ENCODE peak calls at places on chromosome 19, in four cellular contexts. U is transverse colon, Q is SJSA1, D is retinal pigment epithelial cell. N is an unnamed sample.

GRCh38 chr19:18225702-18226468 is at the start of gene PDE4C:
- DNase-seq in U (no peak), Q (no peak), D (no peak), N (peak; percentile 26)

GRCh38 chr19:12156254-12157058 is at the start of gene ZNF625:
- DNase-seq in U (peak; percentile 83), Q (peak; percentile 90), D (peak; percentile 77), N (peak; percentile 84)

GRCh38 chr19:52786078-52786463 is 520 bp downstream of the ZNF600 start:
- DNase-seq in U (peak; percentile 24), Q (no peak), D (no peak), N (peak; percentile 15)

GRCh38 chr19:41691268-41691970 is 3.3 kb upstream of the CEACAM7 start:
- DNase-seq in U (peak; percentile 62), Q (no peak), D (no peak), N (no peak)

GRCh38 chr19:2970201-2970838 is 7.0 kb upstream of the TLE6 start:
- DNase-seq in U (no peak), Q (no peak), D (no peak), N (no peak)

GRCh38 chr19:49064029-49064629 is 489 bp downstream of the NTF4 start:
- DNase-seq in U (no peak), Q (no peak), D (no peak), N (no peak)

GRCh38 chr19:41480336-41480735 is 37.4 kb downstream of the ERICH4 start:
- DNase-seq in U (no peak), Q (no peak), D (no peak), N (no peak)

GRCh38 chr19:55600336-55601028 is 394 bp downstream of the ZNF524 start:
- DNase-seq in U (no peak), Q (no peak), D (no peak), N (no peak)

GRCh38 chr19:3476830-3477229 is 3.5 kb downstream of the SMIM24 start:
- DNase-seq in U (no peak), Q (no peak), D (no peak), N (no peak)

GRCh38 chr19:33819875-33820781 is 23.5 kb downstream of the KCTD15 start:
- DNase-seq in U (peak; percentile 82), Q (no peak), D (peak; percentile 62), N (peak; percentile 82)

GRCh38 chr19:55691561-55692481 is 16.8 kb downstream of the EPN1 start:
- DNase-seq in U (no peak), Q (no peak), D (no peak), N (peak; percentile 39)

GRCh38 chr19:29810504-29810871 is 1.3 kb upstream of the CCNE1 start:
- DNase-seq in U (peak; percentile 14), Q (no peak), D (no peak), N (no peak)

GRCh38 chr19:11091343-11092153 is 2.3 kb downstream of the LDLR start:
- DNase-seq in U (peak; percentile 79), Q (peak; percentile 90), D (peak; percentile 53), N (peak; percentile 59)

GRCh38 chr19:17482877-17483604 is 12.7 kb downstream of the SLC27A1 start:
- DNase-seq in U (no peak), Q (no peak), D (no peak), N (no peak)

GRCh38 chr19:17553256-17553655 is 2.2 kb upstream of the COLGALT1 start:
- DNase-seq in U (peak; percentile 46), Q (no peak), D (no peak), N (peak; percentile 65)

GRCh38 chr19:15471639-15472101 is 7.3 kb upstream of the RASAL3 start:
- DNase-seq in U (no peak), Q (no peak), D (no peak), N (no peak)

GRCh38 chr19:30419581-30420180 is 47.5 kb downstream of the ZNF536 start:
- DNase-seq in U (no peak), Q (peak; percentile 69), D (no peak), N (no peak)

GRCh38 chr19:10854350-10855089 is 6.3 kb downstream of the C19orf38 start:
- DNase-seq in U (no peak), Q (no peak), D (no peak), N (no peak)

GRCh38 chr19:11337080-11337479 is 2.4 kb downstream of the RAB3D start:
- DNase-seq in U (no peak), Q (no peak), D (no peak), N (no peak)

GRCh38 chr19:49113762-49114629 is at the start of gene LIN7B:
- DNase-seq in U (peak; percentile 74), Q (peak; percentile 94), D (no peak), N (peak; percentile 81)

GRCh38 chr19:31717316-31717715 is 368.1 kb upstream of the TSHZ3 start:
- DNase-seq in U (no peak), Q (no peak), D (no peak), N (no peak)

GRCh38 chr19:6718741-6719539 is 1.5 kb downstream of the C3 start:
- DNase-seq in U (no peak), Q (no peak), D (no peak), N (peak; percentile 54)

GRCh38 chr19:14473915-14474578 is 1.1 kb downstream of the PTGER1 start:
- DNase-seq in U (peak; percentile 53), Q (no peak), D (no peak), N (no peak)

DNA sequence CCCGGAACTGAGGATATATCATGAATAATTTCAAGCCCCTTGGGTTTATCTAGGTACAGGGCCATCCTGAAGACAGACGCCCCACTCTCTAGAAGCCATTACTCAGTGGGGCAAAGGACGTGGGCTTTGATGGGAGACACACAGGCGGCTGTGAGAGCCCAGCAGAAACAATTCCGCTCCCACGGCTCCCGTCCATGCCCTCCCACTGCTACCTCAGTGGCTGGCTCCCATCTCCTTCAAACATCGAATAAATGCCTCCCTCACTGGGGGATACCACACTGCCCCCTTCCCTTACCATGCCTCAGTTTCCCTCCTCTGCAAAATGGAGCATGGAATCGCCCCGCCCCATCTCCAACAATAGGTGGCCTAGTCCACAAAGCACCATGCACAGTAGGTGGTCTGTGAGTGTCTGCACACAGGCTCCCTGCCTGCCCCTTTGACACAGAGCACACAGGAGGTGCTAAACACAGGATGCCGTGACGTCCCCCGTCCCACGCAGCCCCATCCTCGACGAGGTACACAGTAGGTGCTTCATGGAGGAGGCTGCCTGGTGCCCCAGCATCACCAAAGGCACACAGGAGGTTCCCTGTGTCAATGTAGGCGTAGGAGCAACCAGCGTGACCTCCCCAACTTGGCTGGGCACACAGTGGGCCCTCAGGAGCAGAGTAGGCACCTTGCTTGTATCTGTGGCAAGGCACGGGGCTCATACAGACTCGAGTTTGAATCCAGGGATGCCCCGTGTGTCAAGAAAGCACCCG is 46.0 kb downstream of the PTPRS start:
- DNase-seq in U (no peak), Q (no peak), D (no peak), N (no peak)
- H3K4me3 ChIP-seq in U (no peak overlapping the region), Q (peak overlapping the region; percentile 94), D (peak overlapping the region; percentile 77), N (no peak overlapping the region)

GRCh38 chr19:53868892-53869804 is 1.5 kb downstream of the MYADM start:
- DNase-seq in U (peak; percentile 93), Q (peak; percentile 93), D (peak; percentile 62), N (peak; percentile 93)

GRCh38 chr19:53870485-53870844 is 2.8 kb downstream of the MYADM start:
- DNase-seq in U (peak; percentile 76), Q (no peak), D (no peak), N (no peak)

GRCh38 chr19:53872762-53873161 is 5.1 kb downstream of the MYADM start:
- DNase-seq in U (no peak), Q (no peak), D (no peak), N (no peak)

GRCh38 chr19:53873451-53874383 is 6.0 kb downstream of the MYADM start:
- DNase-seq in U (no peak), Q (no peak), D (no peak), N (no peak)

DNA sequence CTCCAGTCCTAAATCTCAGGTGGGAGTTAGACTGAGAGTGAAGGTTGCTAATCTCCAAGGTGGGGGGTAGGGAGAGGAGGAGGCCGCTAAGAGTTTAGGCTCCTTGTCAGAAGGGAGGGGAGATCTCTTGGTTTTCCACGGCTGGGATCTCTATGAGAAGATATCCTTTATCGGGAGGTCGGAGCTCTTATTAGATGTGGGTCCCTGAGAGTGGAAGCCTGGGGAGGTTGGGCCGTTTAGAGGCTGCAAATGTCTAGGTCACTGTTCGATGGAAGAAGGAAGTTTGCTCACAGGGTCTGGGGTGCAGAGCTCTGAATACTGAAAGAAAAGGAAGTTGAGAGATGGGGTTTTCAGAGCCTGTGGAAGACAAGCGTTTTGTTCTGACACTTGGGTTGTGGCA is 3.8 kb downstream of the MYADM start:
- DNase-seq in U (no peak), Q (no peak), D (no peak), N (no peak)
- H3K4me3 ChIP-seq in U (no peak overlapping the region), Q (no peak overlapping the region), D (no peak overlapping the region), N (no peak overlapping the region)

GRCh38 chr19:1883784-1884183 is 1.5 kb downstream of the ABHD17A start:
- DNase-seq in U (no peak), Q (no peak), D (no peak), N (no peak)

GRCh38 chr19:1880611-1881392 is 4.5 kb downstream of the ABHD17A start:
- DNase-seq in U (no peak), Q (no peak), D (no peak), N (no peak)

GRCh38 chr19:1884291-1884718 is 991 bp downstream of the ABHD17A start:
- DNase-seq in U (peak; percentile 47), Q (no peak), D (no peak), N (no peak)

GRCh38 chr19:1882786-1883692 is 2.3 kb downstream of the ABHD17A start:
- DNase-seq in U (no peak), Q (no peak), D (no peak), N (no peak)

DNA sequence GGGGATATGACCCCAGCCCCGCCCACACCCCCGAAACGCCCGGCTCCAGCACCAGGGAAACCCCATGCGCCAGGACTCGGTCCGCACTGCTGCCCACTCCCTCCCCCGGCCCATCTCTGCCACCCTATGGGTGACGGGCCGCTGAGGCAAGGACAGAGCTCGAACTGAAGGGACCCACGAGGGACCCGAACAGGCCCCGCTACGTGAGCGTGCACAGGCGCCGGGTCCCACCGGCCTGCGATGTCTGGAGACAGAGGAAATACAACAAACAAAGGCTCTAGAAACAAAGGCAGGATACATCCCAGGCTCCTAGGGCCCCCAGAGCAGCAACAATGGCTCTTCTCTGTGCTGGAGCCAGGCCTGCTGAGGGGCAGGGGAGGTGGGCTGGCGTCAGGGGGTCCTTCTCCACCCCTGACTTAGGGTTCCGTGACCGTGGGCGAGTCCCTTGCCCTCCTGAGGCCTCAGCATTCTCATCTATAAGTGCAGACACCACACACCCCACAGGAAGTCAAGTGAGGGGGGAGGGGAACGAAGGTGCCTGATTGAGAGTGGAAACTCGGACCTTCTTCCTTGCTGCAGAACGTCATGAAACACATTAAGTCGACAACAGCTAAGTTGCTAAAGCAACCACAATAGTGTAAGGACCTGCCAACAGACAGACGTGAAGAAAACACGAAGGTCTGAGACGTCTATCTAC is 3.1 kb downstream of the ABHD17A start:
- DNase-seq in U (peak; percentile 51), Q (no peak), D (no peak), N (no peak)
- H3K4me3 ChIP-seq in U (no peak overlapping the region), Q (no peak overlapping the region), D (no peak overlapping the region), N (peak overlapping the region; percentile 97)

DNA sequence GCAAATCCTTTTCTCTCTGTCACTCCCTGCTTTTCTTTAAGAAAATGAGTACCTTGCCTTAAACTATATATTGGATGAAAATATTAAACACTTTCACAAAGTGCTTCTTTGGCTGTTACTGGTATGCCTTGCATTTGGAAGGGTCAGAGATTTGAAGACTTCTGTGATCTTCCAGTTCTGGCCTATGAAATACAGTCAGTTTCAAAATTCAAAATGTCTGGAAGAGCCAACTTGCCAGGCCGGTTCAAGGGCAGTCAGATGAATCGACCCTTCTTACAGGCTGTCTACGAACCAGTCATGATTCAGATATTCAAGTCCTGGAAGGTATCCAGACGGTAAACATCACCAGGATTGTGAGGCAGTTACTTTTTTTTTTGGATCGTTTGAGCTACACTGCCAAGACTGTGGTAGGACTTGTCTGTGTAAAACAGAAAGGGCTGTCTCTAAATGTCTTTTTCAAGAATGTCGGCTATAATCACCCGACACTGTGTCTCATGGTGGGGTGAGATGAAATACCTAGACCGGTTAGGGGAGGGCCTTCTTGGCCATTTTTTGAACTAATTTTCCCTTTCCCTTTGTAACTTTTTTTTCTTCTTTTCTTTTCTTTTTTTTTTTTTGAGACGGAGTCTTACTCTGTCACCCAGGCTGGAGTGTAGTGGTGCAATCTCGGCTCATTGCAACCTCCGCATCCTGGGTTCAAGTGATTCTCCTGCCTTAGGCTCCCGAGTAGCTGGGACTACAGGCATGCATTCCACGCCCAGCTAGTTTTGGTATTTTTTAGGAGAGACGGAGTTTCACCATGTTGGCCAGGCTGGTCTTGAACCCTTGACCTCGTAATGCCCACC is 11.2 kb downstream of the ACTN4 start:
- DNase-seq in U (peak; percentile 56), Q (peak; percentile 86), D (peak; percentile 98), N (no peak)
- H3K4me3 ChIP-seq in U (no peak overlapping the region), Q (no peak overlapping the region), D (peak overlapping the region; percentile 1), N (peak overlapping the region; percentile 15)

N was measured in psoas muscle.